ENCODE peak calls at places on chromosomes 3 and 15, in four cellular contexts. C is HepG2, F is K562, E is Panc1. P is an unnamed sample.

GRCh38 chr3:160331127-160331937 is 67.7 kb downstream of the IFT80 start:
- DNase-seq in C (peak), E (peak), F (no peak), P (no peak)

GRCh38 chr3:169495569-169495968 is 167.9 kb downstream of the MECOM start:
- DNase-seq in C (no peak), F (no peak), E (no peak), P (no peak)

GRCh38 chr15:95644476-95644875 is 686.0 kb upstream of the NR2F2 start:
- DNase-seq in F (no peak), E (no peak), C (no peak), P (no peak)

GRCh38 chr3:38049358-38050126 is 10.5 kb downstream of the DLEC1 start:
- DNase-seq in E (no peak), F (no peak), C (no peak), P (no peak)

GRCh38 chr3:71168961-71169411 is 414.5 kb downstream of the FOXP1 start:
- DNase-seq in E (no peak), F (no peak), C (no peak), P (peak)

GRCh38 chr3:42090973-42091731 is at the start of gene TRAK1:
- DNase-seq in F (no peak), C (no peak), E (no peak), P (no peak)

GRCh38 chr3:157592769-157593168 is 89.6 kb upstream of the VEPH1 start:
- DNase-seq in C (no peak), E (no peak), F (no peak), P (no peak)

GRCh38 chr15:66757521-66757920 is 55.5 kb downstream of the SMAD6 start:
- DNase-seq in C (no peak), F (no peak), E (no peak), P (no peak)

GRCh38 chr3:187022403-187023029 is 92.2 kb downstream of the ST6GAL1 start:
- DNase-seq in C (no peak), E (no peak), F (peak), P (no peak)

GRCh38 chr3:151446002-151446340 is 14.9 kb downstream of the IGSF10 start:
- DNase-seq in E (no peak), C (no peak), F (no peak), P (no peak)

GRCh38 chr3:150722267-150722666 is 18.5 kb upstream of the ERICH6 start:
- DNase-seq in E (no peak), F (no peak), C (no peak), P (no peak)

GRCh38 chr3:106750092-106750491 is 627.1 kb upstream of the CCDC54 start:
- DNase-seq in C (no peak), E (no peak), F (no peak), P (no peak)

GRCh38 chr3:111128884-111129283 is 57.3 kb downstream of the NECTIN3 start:
- DNase-seq in F (no peak), E (no peak), C (no peak), P (no peak)

GRCh38 chr15:99976811-99977271 is 243.6 kb upstream of the LYSMD4 start:
- DNase-seq in C (no peak), F (no peak), E (no peak), P (no peak)

GRCh38 chr3:131840151-131840797 is 194.5 kb downstream of the CPNE4 start:
- DNase-seq in C (no peak), E (no peak), F (no peak), P (no peak)

GRCh38 chr3:101351834-101352233 is 31.5 kb upstream of the IMPG2 start:
- DNase-seq in C (no peak), E (no peak), F (no peak), P (no peak)

GRCh38 chr3:101266566-101266965 is 53.8 kb downstream of the IMPG2 start:
- DNase-seq in C (no peak), F (no peak), E (no peak), P (no peak)

GRCh38 chr3:151301787-151302186 is 14.8 kb downstream of the GPR87 start:
- DNase-seq in E (no peak), C (no peak), F (no peak), P (no peak)

DNA sequence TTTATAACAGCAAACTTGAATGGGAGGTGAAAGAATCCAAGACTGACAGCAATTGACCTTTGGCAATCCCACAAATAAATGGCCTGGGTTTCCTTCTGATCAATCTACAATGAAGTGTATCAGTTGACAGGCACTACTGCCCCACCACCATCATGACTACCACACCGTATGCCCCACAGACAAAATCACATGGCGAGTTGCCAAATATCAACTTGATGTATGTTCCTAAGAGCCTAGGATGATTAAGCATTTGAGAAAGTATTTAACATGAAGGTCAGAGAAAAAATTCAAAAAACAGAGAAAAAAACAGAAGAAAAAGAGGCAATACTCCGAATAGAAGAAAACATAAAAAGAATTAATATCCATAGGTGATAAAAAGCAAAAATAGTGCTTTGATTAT is 215.9 kb upstream of the STAC start:
- DNase-seq in F (no peak), C (no peak), E (no peak), P (no peak)
- TF ChIP-seq SIN3A in F (no peak), C (no peak), E (no peak), P (no peak)

GRCh38 chr3:37029111-37029510 is 35.8 kb downstream of the MLH1 start:
- DNase-seq in E (no peak), C (no peak), F (no peak), P (no peak)

GRCh38 chr3:37031115-37031682 is 37.9 kb downstream of the MLH1 start:
- DNase-seq in F (no peak), E (no peak), C (no peak), P (no peak)

GRCh38 chr3:37029516-37030163 is 36.3 kb downstream of the MLH1 start:
- DNase-seq in C (no peak), F (no peak), E (no peak), P (no peak)

GRCh38 chr3:37030573-37030972 is 37.3 kb downstream of the MLH1 start:
- DNase-seq in C (no peak), E (no peak), F (no peak), P (no peak)

GRCh38 chr3:37032961-37033360 is 39.6 kb downstream of the MLH1 start:
- DNase-seq in F (no peak), C (no peak), E (no peak), P (no peak)
- TF ChIP-seq SIN3A in F (no peak), C (no peak), E (no peak), P (no peak)

GRCh38 chr15:33298631-33299030 is 12.1 kb upstream of the RYR3 start:
- DNase-seq in C (no peak), F (no peak), E (no peak), P (no peak)

GRCh38 chr15:33296050-33296449 is 14.7 kb upstream of the RYR3 start:
- DNase-seq in F (no peak), C (no peak), E (no peak), P (no peak)

GRCh38 chr15:33292718-33293307 is 18.0 kb upstream of the RYR3 start:
- DNase-seq in C (peak), F (peak), E (peak), P (peak)

GRCh38 chr15:33296856-33297255 is 13.9 kb upstream of the RYR3 start:
- DNase-seq in F (no peak), C (no peak), E (no peak), P (no peak)

GRCh38 chr15:33293619-33294309 is 17.0 kb upstream of the RYR3 start:
- DNase-seq in E (no peak), C (no peak), F (no peak), P (no peak)
- TF ChIP-seq SIN3A in E (no peak), C (no peak), F (no peak), P (no peak)

DNA sequence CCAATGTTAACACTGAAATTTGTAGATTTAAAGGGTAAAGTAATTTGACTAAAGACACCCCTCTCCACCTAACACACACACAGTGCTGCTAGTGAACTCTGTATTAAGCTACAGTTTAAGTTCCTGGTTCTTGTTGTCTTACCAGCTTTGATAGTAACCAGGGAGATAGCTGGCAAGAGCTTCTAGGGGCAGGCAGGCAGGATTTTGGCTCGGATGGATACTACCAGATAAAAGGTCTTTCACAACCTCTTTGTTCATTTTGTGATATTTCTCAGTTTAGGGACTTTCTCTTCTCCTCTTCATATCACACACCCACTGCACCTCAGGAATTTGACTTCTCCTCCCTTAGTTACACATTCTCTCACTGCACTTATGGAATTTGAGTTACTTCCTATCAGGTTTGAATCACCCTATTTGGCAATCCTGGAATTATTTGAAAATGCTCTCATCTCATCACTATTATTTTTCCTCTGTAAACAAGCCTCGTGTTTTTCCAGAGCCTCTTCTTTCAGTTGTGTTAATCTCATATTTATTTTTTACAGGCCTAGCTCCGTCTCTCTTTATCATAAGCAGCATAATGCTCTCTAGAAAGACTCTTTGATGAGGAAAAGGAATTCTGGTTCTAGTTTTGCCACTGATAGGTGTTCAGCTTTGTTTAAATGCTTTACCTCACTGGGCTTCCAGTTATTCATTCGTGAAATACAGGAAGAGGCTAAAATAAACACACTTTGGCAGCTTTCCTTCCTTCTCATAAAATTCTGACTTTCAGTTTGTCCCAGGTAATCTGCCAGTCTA is 23.0 kb upstream of the CLDN1 start:
- DNase-seq in C (peak), E (peak), F (no peak), P (no peak)
- TF ChIP-seq SIN3A in C (no peak), E (no peak), F (no peak), P (no peak)

GRCh38 chr15:68420186-68420684 is 11.7 kb downstream of the ITGA11 start:
- DNase-seq in E (no peak), C (peak), F (no peak), P (no peak)

GRCh38 chr15:68417897-68418296 is 14.1 kb downstream of the ITGA11 start:
- DNase-seq in F (no peak), E (no peak), C (no peak), P (no peak)

GRCh38 chr15:68421798-68422402 is 10.1 kb downstream of the ITGA11 start:
- DNase-seq in E (no peak), C (no peak), F (no peak), P (no peak)

GRCh38 chr15:68418611-68419161 is 13.3 kb downstream of the ITGA11 start:
- DNase-seq in E (no peak), F (no peak), C (no peak), P (no peak)

DNA sequence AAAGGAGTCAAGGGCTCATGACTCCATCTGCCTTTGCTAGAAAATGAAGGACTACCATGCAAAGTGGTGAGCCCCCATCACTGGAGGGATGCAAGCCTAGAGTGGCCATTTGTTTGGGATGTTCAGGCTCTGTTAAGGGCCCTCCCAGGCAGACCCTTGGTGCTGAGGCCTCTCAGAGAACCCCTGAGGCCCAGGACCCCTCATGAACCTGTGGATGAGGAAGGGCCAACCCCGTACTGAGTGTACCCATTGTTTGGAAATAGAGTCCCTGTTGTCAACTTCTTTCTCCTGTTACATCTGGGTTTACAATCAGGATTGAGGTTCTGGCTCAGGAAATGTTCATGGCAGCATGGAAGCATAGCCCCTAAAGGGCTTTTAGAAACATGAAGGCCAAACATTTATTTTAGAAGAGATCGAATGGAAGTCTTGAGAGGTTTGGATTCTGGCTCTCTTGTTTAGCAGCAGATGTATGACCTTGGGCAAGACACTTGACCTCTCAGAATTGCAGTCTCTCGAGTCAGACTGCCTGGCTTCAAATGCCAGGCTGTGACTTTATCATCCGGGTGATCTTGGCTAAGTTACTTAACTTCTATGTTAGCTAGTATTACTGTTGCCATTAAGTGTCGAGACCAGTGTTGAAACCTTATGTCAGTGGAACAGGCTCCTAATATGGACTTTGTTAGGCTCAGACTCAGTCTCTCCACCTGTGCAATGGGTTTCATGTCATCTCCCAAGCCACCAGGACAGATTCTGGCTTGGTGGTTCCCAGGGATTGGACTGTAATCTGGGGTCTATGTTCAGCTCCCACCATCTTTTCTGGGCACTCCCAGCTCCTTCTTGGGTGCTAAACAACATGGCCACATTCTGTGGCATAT is 12.4 kb downstream of the ITGA11 start:
- DNase-seq in E (no peak), C (no peak), F (no peak), P (no peak)
- TF ChIP-seq SIN3A in E (no peak), C (no peak), F (no peak), P (no peak)